ENCODE peak calls at places on chromosomes 12 and 14, in five cellular contexts. R is right atrium auricular region, Z is GM10248, B is fibroblast of lung, S is endothelial cell. M is an unnamed sample.

GRCh38 chr12:28563926-28564325 is 373.7 kb downstream of the CCDC91 start:
- DNase-seq in R (no peak), Z (no peak), B (peak; percentile 80), S (no peak), M (no peak)

GRCh38 chr14:101543814-101544213 is 17.5 kb upstream of the DIO3 start:
- DNase-seq in R (no peak), Z (no peak), B (no peak), S (no peak), M (no peak)

GRCh38 chr12:47419500-47419899 is 286.3 kb downstream of the RPAP3 start:
- DNase-seq in R (no peak), Z (no peak), B (no peak), S (no peak), M (no peak)

GRCh38 chr12:54404061-54405004 is 14.7 kb downstream of the ITGA5 start:
- DNase-seq in R (no peak), Z (peak; percentile 69), B (peak; percentile 71), S (peak; percentile 70), M (peak; percentile 82)

GRCh38 chr12:13588574-13588973 is 392.0 kb downstream of the EMP1 start:
- DNase-seq in R (no peak), Z (no peak), B (no peak), S (no peak), M (no peak)

GRCh38 chr12:57428965-57429364 is 1.9 kb downstream of the R3HDM2 start:
- DNase-seq in R (no peak), Z (no peak), B (no peak), S (no peak), M (no peak)

GRCh38 chr12:475286-475685 is 15.5 kb downstream of the B4GALNT3 start:
- DNase-seq in R (no peak), Z (no peak), B (no peak), S (no peak), M (no peak)

GRCh38 chr12:68368332-68368731 is 36.2 kb upstream of the MDM1 start:
- DNase-seq in R (no peak), Z (no peak), B (no peak), S (no peak), M (no peak)

GRCh38 chr14:62002636-62003035 is 240.4 kb downstream of the SNAPC1 start:
- DNase-seq in R (no peak), Z (no peak), B (no peak), S (no peak), M (peak; percentile 24)

GRCh38 chr14:95146079-95146771 is 11.1 kb downstream of the DICER1 start:
- DNase-seq in R (no peak), Z (no peak), B (no peak), S (no peak), M (no peak)

GRCh38 chr14:67241416-67242362 is at the start of gene PALS1:
- DNase-seq in R (no peak), Z (peak; percentile 32), B (peak; percentile 76), S (peak; percentile 83), M (peak; percentile 61)

GRCh38 chr12:24078318-24078765 is 128.9 kb upstream of the SOX5 start:
- DNase-seq in R (no peak), Z (no peak), B (no peak), S (no peak), M (no peak)

GRCh38 chr12:34387711-34388635 is 365.7 kb downstream of the ALG10 start:
- DNase-seq in R (no peak), Z (no peak), B (no peak), S (no peak), M (no peak)

DNA sequence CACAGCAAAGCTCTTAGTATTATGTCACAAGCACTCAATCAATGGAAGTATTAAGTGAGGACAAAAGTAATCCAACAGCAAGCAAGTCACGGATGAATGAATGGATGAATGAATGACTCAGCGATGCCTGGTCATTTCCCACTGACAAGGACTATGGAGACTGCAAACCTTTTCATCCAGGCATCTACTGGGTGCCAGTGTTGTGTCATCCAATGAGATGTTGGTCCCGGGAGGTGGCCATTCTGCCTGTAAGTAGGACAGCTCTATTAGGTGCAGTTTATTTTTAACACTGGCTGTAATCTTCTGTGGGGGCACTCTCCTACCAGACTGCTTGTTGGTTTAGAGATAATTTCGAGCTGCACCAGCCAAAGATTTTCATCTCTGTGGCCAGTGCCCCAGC is 39.4 kb downstream of the STAB2 start:
- DNase-seq in R (peak; percentile 71), Z (no peak), B (peak; percentile 22), S (no peak), M (no peak)
- TF ChIP-seq CTCF in R (no peak), Z (no peak), B (no peak), S (no peak), M (no peak)

GRCh38 chr14:20606190-20606901 is 15.2 kb upstream of the RNASE12 start:
- DNase-seq in R (no peak), Z (no peak), B (peak; percentile 15), S (peak; percentile 57), M (no peak)
- TF ChIP-seq CTCF in R (no peak), Z (peak; percentile 44), B (peak; percentile 51), S (peak; percentile 21), M (no peak)

GRCh38 chr14:24215495-24216344 is at the start of gene MDP1:
- DNase-seq in R (peak; percentile 88), Z (peak; percentile 91), B (peak; percentile 87), S (peak; percentile 76), M (peak; percentile 91)
- TF ChIP-seq CTCF in R (no peak), Z (peak; percentile 97), B (peak; percentile 37), S (no peak), M (peak; percentile 45)

GRCh38 chr12:5915511-5915910 is 29.5 kb downstream of the ANO2 start:
- DNase-seq in R (no peak), Z (no peak), B (no peak), S (no peak), M (no peak)

GRCh38 chr12:5914387-5915149 is 30.5 kb downstream of the ANO2 start:
- DNase-seq in R (no peak), Z (no peak), B (no peak), S (no peak), M (no peak)

GRCh38 chr12:5910790-5911548 is 34.1 kb downstream of the ANO2 start:
- DNase-seq in R (no peak), Z (no peak), B (no peak), S (no peak), M (no peak)

GRCh38 chr12:5912011-5912410 is 33.0 kb downstream of the ANO2 start:
- DNase-seq in R (no peak), Z (no peak), B (no peak), S (no peak), M (no peak)

DNA sequence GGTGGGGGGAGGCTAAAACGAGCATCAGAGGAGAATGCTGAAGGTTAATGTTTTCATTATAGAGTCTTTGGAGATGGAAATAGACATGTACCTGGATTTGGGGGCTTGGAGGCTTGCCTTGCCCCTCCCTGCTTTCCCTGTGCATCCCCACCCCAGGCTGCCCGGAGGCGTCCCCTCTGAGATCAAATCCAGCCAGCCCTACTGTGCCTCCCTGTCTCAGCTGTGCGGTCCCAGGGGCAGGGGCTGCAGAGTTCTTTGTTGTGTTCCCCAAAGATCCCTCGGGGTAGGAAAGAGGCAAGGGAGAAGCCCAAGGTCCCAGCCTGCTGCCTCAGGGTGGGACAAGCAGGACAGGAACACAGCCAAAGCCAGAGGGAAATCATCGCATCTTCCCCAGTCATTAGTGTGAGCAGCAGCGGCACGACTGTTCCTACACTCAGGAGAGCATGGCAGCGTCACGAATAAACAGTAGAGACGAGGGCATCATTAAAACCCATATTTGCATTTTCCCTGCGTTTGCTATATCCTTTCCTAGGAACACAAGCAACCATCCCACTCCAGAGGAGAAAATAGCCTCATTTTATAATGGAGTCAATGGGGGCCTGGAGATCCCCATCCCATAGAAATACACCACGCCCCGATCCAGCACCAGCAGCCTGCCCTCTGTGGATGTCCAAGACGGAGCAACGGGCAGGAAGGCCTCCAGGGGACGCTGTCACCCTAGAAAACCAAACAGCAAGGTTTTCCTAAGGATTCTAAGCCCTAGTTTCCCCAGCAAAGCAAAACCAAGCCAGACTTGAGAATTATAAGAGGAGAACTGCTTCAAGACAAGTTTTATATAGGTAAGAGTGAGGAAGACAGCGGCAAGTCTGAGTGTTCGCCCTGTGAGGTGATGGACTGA is 32.4 kb downstream of the ANO2 start:
- DNase-seq in R (no peak), Z (no peak), B (no peak), S (peak; percentile 70), M (no peak)
- TF ChIP-seq CTCF in R (no peak), Z (no peak), B (peak; percentile 16), S (peak; percentile 70), M (no peak)

DNA sequence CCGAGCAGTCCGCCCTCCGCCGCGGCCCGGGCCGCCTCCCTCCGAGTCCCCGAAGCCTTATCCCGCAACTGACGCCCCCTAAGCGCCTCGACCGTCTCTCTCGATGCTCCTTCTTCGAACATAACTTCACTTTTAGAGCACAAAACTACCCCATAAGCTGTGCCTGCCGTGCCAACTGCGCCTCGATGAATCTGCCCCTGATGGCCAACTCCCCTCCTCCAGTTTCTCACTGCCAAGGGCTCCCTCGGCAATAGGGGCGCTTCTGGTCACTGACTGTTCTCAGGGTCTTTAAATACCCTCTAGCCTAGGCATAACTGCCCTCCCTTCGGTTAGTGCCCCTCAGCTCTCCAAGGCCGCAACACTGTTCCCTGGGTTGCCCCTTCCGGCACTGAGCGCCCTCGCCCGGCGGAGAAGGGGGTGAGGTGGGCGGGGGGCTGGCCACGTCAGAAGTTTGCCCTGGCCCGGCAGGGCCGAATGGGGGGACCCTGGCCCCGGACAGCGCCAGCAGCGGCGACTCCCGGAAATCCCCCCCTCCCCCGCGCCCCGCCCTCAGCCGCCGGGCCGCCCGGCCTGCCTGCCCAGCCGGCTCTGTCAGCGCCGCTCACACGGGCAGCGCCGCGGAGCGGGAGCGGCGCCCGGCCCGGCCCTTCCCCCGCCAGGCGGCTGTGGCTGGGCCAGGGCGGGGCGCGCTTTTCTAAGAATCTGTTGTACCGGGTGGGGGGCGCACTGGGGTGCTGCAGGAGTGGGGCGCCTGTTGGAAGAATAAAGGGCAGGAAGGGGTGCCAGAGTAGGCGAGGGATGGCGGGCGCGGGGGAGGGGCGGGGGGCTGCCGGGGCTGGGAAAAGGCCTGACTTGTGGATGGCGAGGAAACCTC is 10.6 kb downstream of the RARG start:
- DNase-seq in R (no peak), Z (peak; percentile 78), B (peak; percentile 61), S (peak; percentile 69), M (peak; percentile 66)
- TF ChIP-seq CTCF in R (no peak), Z (peak; percentile 30), B (peak; percentile 4), S (no peak), M (no peak)

DNA sequence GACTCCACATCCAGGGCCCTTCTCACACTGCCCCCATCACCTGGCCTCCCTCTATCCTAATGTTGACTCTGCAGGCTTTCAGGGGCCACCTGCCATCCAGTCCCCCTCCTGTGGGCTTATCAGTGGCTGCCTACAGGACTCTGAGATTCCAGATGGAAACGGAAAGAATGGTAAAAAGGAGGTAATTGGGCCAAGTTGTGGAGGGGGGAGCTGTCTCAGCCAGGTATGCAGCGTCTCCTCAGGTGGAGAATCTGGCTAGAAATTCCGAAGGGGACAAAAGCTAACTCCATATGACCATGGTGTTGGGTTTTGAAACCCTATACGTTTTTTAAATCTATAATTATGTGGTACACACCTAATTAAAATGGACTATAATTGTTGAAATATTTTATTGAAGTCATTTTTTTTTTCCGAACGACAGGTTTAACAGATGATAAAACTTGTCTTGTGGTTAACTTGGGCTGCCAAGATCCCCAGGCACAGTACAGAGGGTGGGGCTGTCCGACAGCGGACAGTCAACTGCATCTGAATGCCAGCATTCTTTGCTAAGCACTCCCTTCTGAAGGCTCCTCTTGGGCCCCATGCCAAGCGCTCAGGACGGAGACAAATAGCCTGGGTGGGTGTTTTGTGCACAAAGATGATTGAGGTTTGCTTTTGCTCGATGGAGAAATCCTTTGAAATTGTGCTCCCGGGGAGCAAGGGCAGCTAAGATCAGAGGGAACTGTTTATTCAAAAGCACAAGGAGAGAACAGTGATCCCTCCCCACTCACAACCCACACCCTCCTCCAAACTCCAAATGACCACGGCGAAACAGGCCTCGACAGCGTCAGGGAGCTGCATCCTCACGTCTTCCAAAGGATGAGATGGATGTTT is 365.6 kb downstream of the BCL11B start:
- DNase-seq in R (no peak), Z (no peak), B (peak; percentile 50), S (no peak), M (no peak)
- TF ChIP-seq CTCF in R (no peak), Z (no peak), B (no peak), S (no peak), M (no peak)

GRCh38 chr12:27123642-27124041 is 41.3 kb upstream of the C12orf71 start:
- DNase-seq in R (no peak), Z (peak; percentile 30), B (peak; percentile 43), S (no peak), M (no peak)
- TF ChIP-seq CTCF in R (no peak), Z (no peak), B (peak; percentile 16), S (no peak), M (no peak)

M was measured in activated CD8-positive, alpha-beta T cell treated with anti-CD3 and anti-CD28 coated beads for 36 hours.